ENCODE peak calls at places on chromosomes 5 and 9, in seven cellular contexts. B is neuronal stem cell, T is H9, Y is H1, U is mesenchymal stem cell, Q is mesendoderm, R is trophoblast cell. W is an unnamed sample. For H3K4me1, the result is how much of the 10 kb centered on the place peaks cover.

GRCh38 chr5:45385321-45386058 is 310.7 kb downstream of the HCN1 start:
- DNase-seq in B (no peak), T (no peak), Y (no peak), U (peak), Q (peak), R (no peak), W (peak)

GRCh38 chr9:98318834-98319478 is 63.5 kb upstream of the TBC1D2 start:
- DNase-seq in B (no peak), T (no peak), Y (no peak), U (peak), Q (no peak), R (no peak), W (peak)

GRCh38 chr5:11564716-11565115 is 339.5 kb downstream of the CTNND2 start:
- DNase-seq in B (no peak), T (no peak), Y (no peak), U (no peak), Q (no peak), R (no peak), W (no peak)

GRCh38 chr5:39203291-39203922 is 16.0 kb downstream of the FYB1 start:
- DNase-seq in B (no peak), T (no peak), Y (no peak), U (no peak), Q (no peak), R (no peak), W (no peak)

GRCh38 chr5:178382689-178383276 is 150.2 kb upstream of the PHYKPL start:
- DNase-seq in B (no peak), T (no peak), Y (no peak), U (no peak), Q (peak), R (no peak), W (no peak)

GRCh38 chr9:127279717-127280285 is 15.2 kb downstream of the GARNL3 start:
- DNase-seq in B (no peak), T (no peak), Y (no peak), U (no peak), Q (no peak), R (no peak), W (no peak)

GRCh38 chr5:54347221-54347865 is 37.0 kb upstream of the ARL15 start:
- DNase-seq in B (no peak), T (no peak), Y (no peak), U (no peak), Q (peak), R (no peak), W (no peak)

GRCh38 chr9:78294290-78295176 is 2.4 kb upstream of the PSAT1 start:
- DNase-seq in B (no peak), T (no peak), Y (no peak), U (no peak), Q (no peak), R (no peak), W (no peak)

GRCh38 chr5:138874771-138875628 is at the start of gene LRRTM2:
- DNase-seq in B (no peak), T (no peak), Y (no peak), U (peak), Q (no peak), R (no peak), W (peak)

GRCh38 chr5:113507601-113508000 is 5.9 kb upstream of the YTHDC2 start:
- DNase-seq in B (no peak), T (no peak), Y (no peak), U (no peak), Q (no peak), R (no peak), W (no peak)

DNA sequence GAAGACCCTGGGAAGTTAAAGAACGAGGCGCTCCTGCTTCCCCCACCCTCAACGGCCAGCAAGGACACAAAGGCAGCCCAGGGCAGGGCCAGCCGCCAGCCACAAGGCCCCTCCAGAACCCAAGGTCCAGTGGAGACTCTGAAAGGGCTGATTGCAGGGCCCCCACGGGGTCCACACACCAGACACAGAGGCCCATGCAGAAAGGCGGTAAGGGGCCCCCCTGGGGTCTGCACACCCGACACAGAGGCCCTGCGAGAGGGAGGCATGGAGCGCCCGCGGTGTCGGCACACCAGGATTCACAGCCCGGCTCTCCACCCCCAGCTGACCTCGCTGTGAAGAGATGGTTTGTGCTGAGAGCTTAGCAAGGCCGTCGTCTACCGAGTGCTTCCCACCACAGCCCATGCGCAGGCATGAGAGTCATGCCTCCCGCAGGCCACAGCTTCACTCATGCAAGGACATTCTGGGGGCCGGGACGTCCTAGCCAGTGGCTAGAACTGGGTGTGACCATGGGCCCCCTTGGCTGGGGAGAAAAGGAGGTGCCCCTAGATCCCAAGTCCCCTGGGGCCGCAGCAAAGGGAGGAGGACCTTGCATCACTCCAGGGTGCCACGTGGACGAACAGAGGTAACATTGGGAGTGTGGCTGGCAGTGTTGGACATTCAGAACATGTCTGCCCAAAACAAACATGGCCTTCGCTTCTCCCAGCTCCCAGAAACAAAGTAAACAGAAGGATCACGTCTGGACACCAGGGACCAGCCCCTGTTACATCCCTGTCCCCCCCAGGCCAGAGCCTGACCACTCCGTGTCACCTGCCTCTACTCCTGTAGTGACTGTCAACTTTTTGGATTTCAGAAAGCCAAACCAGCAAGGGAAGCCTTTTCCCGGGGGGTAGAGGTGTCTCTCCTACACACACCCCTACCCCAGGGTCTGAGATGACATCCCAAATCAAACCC is 9.8 kb downstream of the BRD3 start:
- DNase-seq in B (no peak), T (no peak), Y (no peak), U (no peak), Q (no peak), R (no peak), W (no peak)
- H3K4me1 ChIP-seq in B (under half), T (under half), Y (under half), U (half or more), Q (under half), R (under half), W (under half)

GRCh38 chr5:69367697-69368279 is 1.5 kb downstream of the AK6 start:
- DNase-seq in B (no peak), T (no peak), Y (no peak), U (peak), Q (no peak), R (peak), W (no peak)

GRCh38 chr5:69368458-69369368 is 607 bp downstream of the AK6 start:
- DNase-seq in B (peak), T (no peak), Y (no peak), U (peak), Q (peak), R (peak), W (peak)

GRCh38 chr5:69360442-69360841 is 8.9 kb downstream of the AK6 start:
- DNase-seq in B (no peak), T (no peak), Y (no peak), U (no peak), Q (no peak), R (no peak), W (no peak)

GRCh38 chr5:69364414-69364813 is 4.9 kb downstream of the AK6 start:
- DNase-seq in B (no peak), T (no peak), Y (no peak), U (peak), Q (peak), R (peak), W (peak)

GRCh38 chr5:69364850-69365249 is 4.5 kb downstream of the AK6 start:
- DNase-seq in B (no peak), T (no peak), Y (no peak), U (no peak), Q (no peak), R (no peak), W (no peak)
- H2BK5ac ChIP-seq in B (no peak), T (no peak), Y (no peak), U (no peak), Q (no peak), R (no peak), W (no peak)

DNA sequence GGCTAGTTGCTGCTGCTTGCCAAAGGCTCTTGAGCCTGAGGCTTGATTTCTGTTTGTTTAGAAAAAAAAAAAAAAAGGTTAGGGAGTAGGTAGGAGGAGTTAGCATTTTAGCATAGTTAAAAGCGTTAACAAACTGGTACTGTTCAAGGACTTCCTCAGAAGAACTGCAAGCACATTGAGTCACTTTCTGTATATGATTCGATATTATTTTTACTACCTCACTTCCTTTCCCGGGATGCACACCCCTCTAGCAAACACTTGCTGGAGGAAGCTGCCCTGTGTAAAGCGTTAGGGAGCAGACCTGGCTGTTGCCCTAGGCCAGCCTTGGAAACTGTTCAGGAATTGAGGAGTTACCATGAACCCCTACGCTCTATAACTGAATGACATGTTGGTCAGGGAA is 15.7 kb upstream of the CEP120 start:
- DNase-seq in B (no peak), T (no peak), Y (no peak), U (no peak), Q (no peak), R (no peak), W (peak)
- H3K4me1 ChIP-seq in B (under half), T (under half), Y (under half), U (under half), Q (under half), R (under half), W (under half)

GRCh38 chr5:143172736-143173135 is 230.8 kb downstream of the NR3C1 start:
- DNase-seq in B (no peak), T (no peak), Y (no peak), U (no peak), Q (no peak), R (no peak), W (no peak)

GRCh38 chr5:143174714-143175398 is 228.6 kb downstream of the NR3C1 start:
- DNase-seq in B (no peak), T (no peak), Y (no peak), U (no peak), Q (no peak), R (no peak), W (peak)

GRCh38 chr5:143170977-143171376 is 232.5 kb downstream of the NR3C1 start:
- DNase-seq in B (no peak), T (no peak), Y (no peak), U (no peak), Q (no peak), R (no peak), W (no peak)

GRCh38 chr5:143176048-143176447 is 227.4 kb downstream of the NR3C1 start:
- DNase-seq in B (no peak), T (no peak), Y (no peak), U (no peak), Q (no peak), R (no peak), W (peak)

DNA sequence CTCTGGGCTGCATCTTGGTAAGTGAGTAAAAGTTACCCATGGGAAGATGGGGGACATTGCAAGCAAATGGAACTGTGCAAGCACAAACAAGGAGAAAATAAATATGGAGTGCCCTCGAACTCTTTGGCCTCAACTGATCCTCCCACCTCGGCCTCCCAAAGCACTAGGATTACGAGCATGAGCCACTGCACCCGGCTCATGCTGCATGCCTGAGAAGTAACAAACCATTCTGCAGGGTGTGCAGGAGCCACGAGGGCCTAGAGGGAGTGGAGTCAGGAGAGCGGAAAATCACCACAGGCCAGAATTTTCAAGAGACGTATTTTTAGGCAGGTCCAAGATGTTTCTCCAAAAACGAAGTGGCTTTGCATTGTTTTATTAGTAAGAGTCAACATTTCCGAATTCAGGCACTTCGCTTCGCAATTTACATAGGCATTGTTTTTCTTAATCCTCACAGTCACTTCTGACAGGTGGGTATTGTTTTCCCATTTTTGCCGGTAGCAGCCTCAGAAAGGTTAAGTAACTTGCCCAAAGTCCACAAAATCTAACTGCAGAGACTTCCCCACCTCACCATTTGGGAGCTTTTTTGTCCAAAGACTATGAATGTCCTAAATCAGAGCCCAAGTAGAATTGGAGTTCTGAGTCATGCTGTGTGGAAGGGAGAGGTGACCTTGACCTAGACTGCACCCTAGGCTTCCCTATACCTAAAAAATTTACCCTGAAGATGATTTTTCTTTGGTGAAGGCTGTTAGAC is 230.2 kb downstream of the NR3C1 start:
- DNase-seq in B (no peak), T (no peak), Y (no peak), U (no peak), Q (peak), R (no peak), W (no peak)
- H2BK5ac ChIP-seq in B (no peak), T (no peak), Y (peak), U (no peak), Q (no peak), R (no peak), W (no peak)

GRCh38 chr9:130662099-130662926 is 2.1 kb upstream of the PRDM12 start:
- DNase-seq in B (no peak), T (peak), Y (no peak), U (no peak), Q (no peak), R (no peak), W (no peak)
- H3K4me1 ChIP-seq in B (under half), T (under half), Y (under half), U (under half), Q (under half), R (under half), W (under half)

DNA sequence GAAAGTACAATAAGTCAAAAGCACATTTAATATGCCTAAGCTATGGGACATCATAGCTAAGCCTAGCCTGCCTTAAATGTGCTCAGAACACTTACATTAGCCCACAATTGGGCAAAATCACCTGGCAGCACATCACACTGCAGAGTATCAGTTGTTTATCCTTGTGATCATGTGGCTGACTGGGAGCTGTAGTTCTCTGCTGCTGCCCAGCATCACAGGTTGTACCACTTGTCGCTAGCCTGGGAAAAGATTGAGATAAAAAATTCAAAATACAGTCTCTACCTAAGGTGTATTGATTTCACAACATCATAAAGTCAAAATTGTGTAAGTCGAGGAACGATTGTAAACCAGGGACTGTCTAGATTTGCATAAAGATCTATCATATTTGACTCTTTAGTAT is 58.6 kb downstream of the CAMK4 start:
- DNase-seq in B (no peak), T (no peak), Y (no peak), U (no peak), Q (no peak), R (no peak), W (no peak)
- H2BK5ac ChIP-seq in B (no peak), T (no peak), Y (no peak), U (no peak), Q (no peak), R (no peak), W (no peak)

GRCh38 chr5:173926359-173926758 is 38.2 kb downstream of the CPEB4 start:
- DNase-seq in B (no peak), T (no peak), Y (no peak), U (peak), Q (no peak), R (no peak), W (peak)

GRCh38 chr5:173925449-173926071 is 37.4 kb downstream of the CPEB4 start:
- DNase-seq in B (no peak), T (no peak), Y (no peak), U (peak), Q (peak), R (no peak), W (peak)

GRCh38 chr5:173924899-173925298 is 36.8 kb downstream of the CPEB4 start:
- DNase-seq in B (no peak), T (no peak), Y (no peak), U (no peak), Q (no peak), R (no peak), W (no peak)

GRCh38 chr5:173932695-173933139 is 44.6 kb downstream of the CPEB4 start:
- DNase-seq in B (no peak), T (no peak), Y (no peak), U (peak), Q (no peak), R (no peak), W (no peak)

GRCh38 chr5:173928871-173929574 is 40.9 kb downstream of the CPEB4 start:
- DNase-seq in B (no peak), T (no peak), Y (no peak), U (no peak), Q (no peak), R (no peak), W (no peak)
- H3K4me1 ChIP-seq in B (under half), T (under half), Y (under half), U (under half), Q (under half), R (under half), W (under half)

GRCh38 chr5:134247411-134247810 is 21.5 kb upstream of the PPP2CA start:
- DNase-seq in B (no peak), T (no peak), Y (no peak), U (peak), Q (peak), R (peak), W (peak)

GRCh38 chr5:134248271-134248670 is 22.4 kb upstream of the PPP2CA start:
- DNase-seq in B (no peak), T (no peak), Y (no peak), U (no peak), Q (no peak), R (no peak), W (peak)

GRCh38 chr5:134250949-134251348 is 25.1 kb upstream of the PPP2CA start:
- DNase-seq in B (no peak), T (no peak), Y (no peak), U (no peak), Q (no peak), R (no peak), W (no peak)

GRCh38 chr5:134247825-134248224 is 22.0 kb upstream of the PPP2CA start:
- DNase-seq in B (no peak), T (peak), Y (no peak), U (no peak), Q (peak), R (no peak), W (peak)

GRCh38 chr5:134249469-134250379 is 23.9 kb upstream of the PPP2CA start:
- DNase-seq in B (no peak), T (no peak), Y (no peak), U (no peak), Q (peak), R (peak), W (peak)
- H2BK5ac ChIP-seq in B (no peak), T (no peak), Y (no peak), U (no peak), Q (no peak), R (no peak), W (no peak)